ENCODE peak calls at places on chromosomes 12 and 14, in nine cellular contexts. V, D, F, S, H, O, M, G and E are unnamed samples.

GRCh38 chr14:69657961-69658360 is 46.6 kb downstream of the SUSD6 start:
- DNase-seq in V (no peak), D (no peak), F (peak), S (no peak), H (no peak), O (no peak), M (peak), G (no peak), E (no peak)

GRCh38 chr14:104510794-104511611 is 68.6 kb upstream of the C14orf180 start:
- DNase-seq in V (no peak), D (no peak), F (peak), S (no peak), H (no peak), O (peak), M (no peak), G (no peak), E (no peak)

GRCh38 chr12:66776974-66777373 is 98.1 kb upstream of the GRIP1 start:
- DNase-seq in V (no peak), D (no peak), F (no peak), S (no peak), H (no peak), O (no peak), M (no peak), G (no peak), E (no peak)

GRCh38 chr12:116284401-116284800 is 6.9 kb upstream of the MED13L start:
- DNase-seq in V (no peak), D (no peak), F (no peak), S (no peak), H (no peak), O (no peak), M (no peak), G (no peak), E (no peak)

GRCh38 chr14:104863923-104864266 is 1.2 kb upstream of the CEP170B start:
- DNase-seq in V (no peak), D (no peak), F (no peak), S (peak), H (no peak), O (no peak), M (no peak), G (peak), E (no peak)

GRCh38 chr12:33589609-33590114 is 150.0 kb upstream of the SYT10 start:
- DNase-seq in V (no peak), D (no peak), F (no peak), S (no peak), H (no peak), O (no peak), M (no peak), G (no peak), E (no peak)

GRCh38 chr14:103561381-103562134 is 899 bp downstream of the BAG5 start:
- DNase-seq in V (peak), D (no peak), F (no peak), S (no peak), H (no peak), O (no peak), M (no peak), G (no peak), E (no peak)

GRCh38 chr14:99177046-99177655 is 94.8 kb downstream of the BCL11B start:
- DNase-seq in V (no peak), D (peak), F (no peak), S (no peak), H (no peak), O (no peak), M (no peak), G (peak), E (no peak)

GRCh38 chr12:70849265-70849960 is 71.1 kb downstream of the PTPRR start:
- DNase-seq in V (peak), D (no peak), F (no peak), S (no peak), H (peak), O (no peak), M (no peak), G (no peak), E (no peak)

GRCh38 chr12:132489078-132489601 is 811 bp upstream of the FBRSL1 start:
- DNase-seq in V (no peak), D (no peak), F (peak), S (peak), H (no peak), O (peak), M (peak), G (peak), E (no peak)

GRCh38 chr12:26701604-26702215 is 131.3 kb downstream of the ITPR2 start:
- DNase-seq in V (peak), D (no peak), F (no peak), S (no peak), H (peak), O (no peak), M (no peak), G (no peak), E (peak)

GRCh38 chr12:95634622-95635621 is 83.6 kb upstream of the USP44 start:
- DNase-seq in V (no peak), D (no peak), F (peak), S (no peak), H (no peak), O (no peak), M (peak), G (no peak), E (no peak)

GRCh38 chr14:101791919-101792572 is 30.5 kb downstream of the PPP2R5C start:
- DNase-seq in V (no peak), D (no peak), F (no peak), S (no peak), H (no peak), O (no peak), M (no peak), G (no peak), E (no peak)

GRCh38 chr12:108694812-108695278 is 36.5 kb downstream of the CORO1C start:
- DNase-seq in V (peak), D (no peak), F (no peak), S (no peak), H (no peak), O (no peak), M (no peak), G (no peak), E (no peak)

GRCh38 chr14:92520102-92520651 is 6.6 kb downstream of the RIN3 start:
- DNase-seq in V (no peak), D (no peak), F (no peak), S (no peak), H (no peak), O (no peak), M (no peak), G (peak), E (no peak)

GRCh38 chr14:106044949-106045596 is 518.7 kb downstream of the TMEM121 start:
- DNase-seq in V (peak), D (no peak), F (peak), S (no peak), H (peak), O (peak), M (peak), G (no peak), E (no peak)

GRCh38 chr14:35332517-35333346 is 40.5 kb downstream of the PSMA6 start:
- DNase-seq in V (no peak), D (no peak), F (peak), S (no peak), H (no peak), O (no peak), M (peak), G (no peak), E (no peak)

GRCh38 chr14:74619672-74620131 is 7.7 kb upstream of the LTBP2 start:
- DNase-seq in V (peak), D (peak), F (peak), S (peak), H (peak), O (no peak), M (peak), G (peak), E (peak)

GRCh38 chr12:94089891-94090290 is 58.5 kb upstream of the PLXNC1 start:
- DNase-seq in V (peak), D (no peak), F (no peak), S (no peak), H (no peak), O (no peak), M (no peak), G (no peak), E (no peak)

GRCh38 chr14:104805326-104805678 is 4.4 kb downstream of the ZBTB42 start:
- DNase-seq in V (peak), D (no peak), F (peak), S (peak), H (peak), O (no peak), M (no peak), G (no peak), E (no peak)

GRCh38 chr14:99363051-99363450 is 91.1 kb upstream of the BCL11B start:
- DNase-seq in V (no peak), D (no peak), F (no peak), S (no peak), H (no peak), O (peak), M (no peak), G (no peak), E (no peak)

GRCh38 chr14:75363156-75363555 is 64.7 kb upstream of the JDP2 start:
- DNase-seq in V (no peak), D (no peak), F (no peak), S (no peak), H (no peak), O (no peak), M (no peak), G (no peak), E (no peak)

GRCh38 chr14:35855886-35856481 is 29.8 kb downstream of the BRMS1L start:
- DNase-seq in V (no peak), D (no peak), F (no peak), S (no peak), H (no peak), O (no peak), M (no peak), G (no peak), E (no peak)

GRCh38 chr14:99259327-99259726 is 12.7 kb downstream of the BCL11B start:
- DNase-seq in V (no peak), D (no peak), F (no peak), S (no peak), H (no peak), O (no peak), M (no peak), G (no peak), E (no peak)

GRCh38 chr14:55754871-55755270 is 174.9 kb downstream of the KTN1 start:
- DNase-seq in V (no peak), D (no peak), F (no peak), S (no peak), H (no peak), O (no peak), M (no peak), G (no peak), E (no peak)

GRCh38 chr12:12705833-12706520 is 10.0 kb upstream of the GPR19 start:
- DNase-seq in V (no peak), D (no peak), F (peak), S (no peak), H (no peak), O (peak), M (peak), G (no peak), E (no peak)

GRCh38 chr12:38907171-38907923 is 2.0 kb upstream of the CPNE8 start:
- DNase-seq in V (no peak), D (no peak), F (no peak), S (no peak), H (no peak), O (no peak), M (no peak), G (no peak), E (no peak)

GRCh38 chr12:38912116-38912515 is 6.7 kb upstream of the CPNE8 start:
- DNase-seq in V (no peak), D (no peak), F (no peak), S (no peak), H (no peak), O (no peak), M (no peak), G (no peak), E (no peak)

GRCh38 chr12:38906482-38907170 is 1.2 kb upstream of the CPNE8 start:
- DNase-seq in V (peak), D (peak), F (peak), S (peak), H (peak), O (peak), M (peak), G (peak), E (peak)

GRCh38 chr12:38915783-38916182 is 10.4 kb upstream of the CPNE8 start:
- DNase-seq in V (no peak), D (no peak), F (no peak), S (no peak), H (no peak), O (no peak), M (no peak), G (no peak), E (no peak)

DNA sequence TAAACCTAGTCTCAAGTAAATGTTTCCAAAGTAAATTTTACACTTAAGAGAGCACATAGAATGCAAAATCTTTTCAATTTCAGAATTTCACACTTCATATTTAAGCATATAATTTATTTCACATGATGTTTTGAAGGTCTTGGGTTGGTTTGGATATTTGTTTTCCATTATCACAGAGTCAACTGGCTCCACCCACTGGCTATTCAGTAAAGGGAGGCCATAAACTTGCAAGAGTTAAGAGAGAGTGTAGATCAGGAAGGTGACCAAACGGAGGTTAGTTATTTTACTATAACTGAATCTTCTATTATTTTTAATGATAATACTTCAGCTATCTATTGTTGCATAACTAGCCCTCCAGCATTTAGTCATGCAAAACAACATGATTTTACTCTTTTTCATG is 6.2 kb upstream of the CPNE8 start:
- DNase-seq in V (no peak), D (no peak), F (no peak), S (no peak), H (no peak), O (no peak), M (no peak), G (no peak), E (no peak)
- TF ChIP-seq CTCF in V (no peak), D (no peak), F (no peak), S (no peak), H (peak), O (no peak), M (no peak), G (no peak), E (no peak)

GRCh38 chr14:31270196-31270772 is 62.7 kb upstream of the HECTD1 start:
- DNase-seq in V (peak), D (no peak), F (no peak), S (no peak), H (no peak), O (no peak), M (peak), G (no peak), E (no peak)
- TF ChIP-seq EP300 in V (no peak), D (no peak), F (no peak), S (no peak), H (no peak), O (no peak), M (no peak), G (no peak), E (no peak)

GRCh38 chr12:103962493-103962892 is 3.2 kb upstream of the TDG start:
- DNase-seq in V (no peak), D (no peak), F (no peak), S (no peak), H (no peak), O (no peak), M (no peak), G (no peak), E (no peak)
- TF ChIP-seq CTCF in V (no peak), D (no peak), F (no peak), S (no peak), H (no peak), O (no peak), M (no peak), G (no peak), E (no peak)

GRCh38 chr12:41532072-41532471 is 344.0 kb downstream of the PDZRN4 start:
- DNase-seq in V (no peak), D (no peak), F (no peak), S (no peak), H (no peak), O (no peak), M (no peak), G (no peak), E (no peak)

GRCh38 chr12:41536813-41537490 is 348.8 kb downstream of the PDZRN4 start:
- DNase-seq in V (no peak), D (no peak), F (no peak), S (no peak), H (no peak), O (no peak), M (no peak), G (no peak), E (no peak)

DNA sequence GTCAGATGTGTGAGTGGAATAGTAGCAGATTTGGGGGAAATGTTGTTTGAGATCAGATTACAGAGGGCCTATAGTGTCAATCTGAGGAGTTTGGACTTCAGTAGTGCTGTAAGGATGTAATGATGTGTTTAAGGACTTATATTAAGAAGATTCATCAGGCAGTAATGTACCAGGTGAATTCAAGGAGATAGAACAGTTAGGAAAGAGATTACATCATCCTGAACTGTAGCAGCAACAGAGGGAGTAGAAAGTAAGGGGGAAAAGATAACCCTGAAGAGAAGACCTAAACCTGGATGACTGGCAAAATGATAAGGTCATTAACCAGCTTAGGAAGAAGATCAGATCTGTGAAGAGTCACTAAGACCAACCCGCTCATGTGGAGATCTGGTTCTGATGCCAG is 349.4 kb downstream of the PDZRN4 start:
- DNase-seq in V (no peak), D (no peak), F (no peak), S (no peak), H (no peak), O (no peak), M (no peak), G (no peak), E (no peak)
- TF ChIP-seq EP300 in V (no peak), D (no peak), F (no peak), S (no peak), H (no peak), O (no peak), M (no peak), G (no peak), E (no peak)

GRCh38 chr14:95302667-95303066 is 17.0 kb downstream of the CLMN start:
- DNase-seq in V (no peak), D (no peak), F (no peak), S (no peak), H (no peak), O (no peak), M (no peak), G (no peak), E (no peak)

GRCh38 chr14:95304342-95304741 is 15.4 kb downstream of the CLMN start:
- DNase-seq in V (no peak), D (no peak), F (no peak), S (no peak), H (no peak), O (no peak), M (no peak), G (no peak), E (no peak)

GRCh38 chr14:95303552-95303951 is 16.2 kb downstream of the CLMN start:
- DNase-seq in V (no peak), D (no peak), F (no peak), S (no peak), H (no peak), O (no peak), M (no peak), G (no peak), E (no peak)

GRCh38 chr14:95301527-95302187 is 18.1 kb downstream of the CLMN start:
- DNase-seq in V (no peak), D (no peak), F (no peak), S (no peak), H (no peak), O (no peak), M (no peak), G (no peak), E (no peak)

DNA sequence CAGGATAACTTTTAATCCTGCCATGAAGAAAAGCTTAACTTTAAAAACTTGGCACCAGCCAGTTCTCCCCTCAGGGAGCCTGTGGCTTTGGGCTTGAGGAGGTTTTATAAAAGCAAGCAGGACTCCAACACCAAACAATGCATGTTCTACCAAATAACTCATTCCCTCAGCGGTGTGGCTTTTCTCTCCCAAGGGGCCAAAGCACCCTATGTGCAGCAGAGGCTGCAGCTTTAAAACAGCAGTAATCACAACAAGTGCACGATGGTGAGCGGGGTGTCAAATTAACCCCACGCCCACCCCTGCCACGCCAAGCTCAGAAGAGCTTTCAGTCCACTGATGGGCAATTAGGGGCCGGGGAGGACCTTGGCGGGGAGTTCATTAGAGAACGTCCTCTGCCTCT is 16.6 kb downstream of the CLMN start:
- DNase-seq in V (no peak), D (no peak), F (no peak), S (no peak), H (no peak), O (no peak), M (no peak), G (no peak), E (no peak)
- TF ChIP-seq CTCF in V (no peak), D (no peak), F (no peak), S (no peak), H (no peak), O (no peak), M (no peak), G (no peak), E (no peak)